ENCODE peak calls at places on chromosomes 7 and 10, in six cellular contexts. One of them, this sample, is unnamed.

GRCh38 chr7:67438913-67439312 is 442.3 kb downstream of the TYW1 start:
- DNase-seq in AG08395: no peak
- DNase-seq in HTR-8/SVneo: no peak
- DNase-seq in fibroblast of lung: no peak
- DNase-seq in SW480: no peak
- DNase-seq in mucosa of descending colon: no peak
- DNase-seq in this sample: no peak

GRCh38 chr10:106991084-106991483 is 173.4 kb downstream of the SORCS1 start:
- DNase-seq in AG08395: no peak
- DNase-seq in HTR-8/SVneo: no peak
- DNase-seq in fibroblast of lung: no peak
- DNase-seq in SW480: no peak
- DNase-seq in mucosa of descending colon: no peak
- DNase-seq in this sample: no peak

GRCh38 chr10:92238586-92239098 is 52.2 kb downstream of the CPEB3 start:
- DNase-seq in AG08395: peak
- DNase-seq in HTR-8/SVneo: peak
- DNase-seq in fibroblast of lung: peak
- DNase-seq in SW480: peak
- DNase-seq in mucosa of descending colon: peak
- DNase-seq in this sample: peak

GRCh38 chr7:134420509-134421125 is 38.3 kb downstream of the AKR1B1 start:
- DNase-seq in AG08395: peak
- DNase-seq in HTR-8/SVneo: peak
- DNase-seq in fibroblast of lung: peak
- DNase-seq in SW480: peak
- DNase-seq in mucosa of descending colon: peak
- DNase-seq in this sample: no peak

GRCh38 chr10:130017010-130017630 is 53.0 kb upstream of the EBF3 start:
- DNase-seq in AG08395: no peak
- DNase-seq in HTR-8/SVneo: no peak
- DNase-seq in fibroblast of lung: no peak
- DNase-seq in SW480: no peak
- DNase-seq in mucosa of descending colon: no peak
- DNase-seq in this sample: no peak

GRCh38 chr10:13594641-13595040 is 7.9 kb downstream of the PRPF18 start:
- DNase-seq in AG08395: no peak
- DNase-seq in HTR-8/SVneo: no peak
- DNase-seq in fibroblast of lung: no peak
- DNase-seq in SW480: no peak
- DNase-seq in mucosa of descending colon: no peak
- DNase-seq in this sample: no peak

GRCh38 chr7:63024446-63024845 is 974.2 kb upstream of the ZNF722 start:
- DNase-seq in AG08395: no peak
- DNase-seq in HTR-8/SVneo: no peak
- DNase-seq in fibroblast of lung: no peak
- DNase-seq in SW480: no peak
- DNase-seq in mucosa of descending colon: no peak
- DNase-seq in this sample: no peak

GRCh38 chr7:83306487-83306886 is 143.8 kb upstream of the PCLO start:
- DNase-seq in AG08395: no peak
- DNase-seq in HTR-8/SVneo: no peak
- DNase-seq in fibroblast of lung: no peak
- DNase-seq in SW480: no peak
- DNase-seq in mucosa of descending colon: no peak
- DNase-seq in this sample: no peak

GRCh38 chr7:155831807-155832524 is 19.7 kb upstream of the SHH start:
- DNase-seq in AG08395: no peak
- DNase-seq in HTR-8/SVneo: no peak
- DNase-seq in fibroblast of lung: peak
- DNase-seq in SW480: no peak
- DNase-seq in mucosa of descending colon: no peak
- DNase-seq in this sample: no peak

GRCh38 chr7:117088623-117089199 is 135.4 kb downstream of the ST7 start:
- DNase-seq in AG08395: no peak
- DNase-seq in HTR-8/SVneo: no peak
- DNase-seq in fibroblast of lung: no peak
- DNase-seq in SW480: no peak
- DNase-seq in mucosa of descending colon: peak
- DNase-seq in this sample: no peak

GRCh38 chr10:102819054-102819453 is 18.2 kb downstream of the CYP17A1 start:
- DNase-seq in AG08395: no peak
- DNase-seq in HTR-8/SVneo: no peak
- DNase-seq in fibroblast of lung: no peak
- DNase-seq in SW480: no peak
- DNase-seq in mucosa of descending colon: no peak
- DNase-seq in this sample: peak

GRCh38 chr7:31073486-31074383 is 21.6 kb downstream of the ADCYAP1R1 start:
- DNase-seq in AG08395: peak
- DNase-seq in HTR-8/SVneo: no peak
- DNase-seq in fibroblast of lung: no peak
- DNase-seq in SW480: no peak
- DNase-seq in mucosa of descending colon: no peak
- DNase-seq in this sample: no peak

GRCh38 chr10:45044290-45044689 is 43.6 kb downstream of the ZNF22 start:
- DNase-seq in AG08395: no peak
- DNase-seq in HTR-8/SVneo: no peak
- DNase-seq in fibroblast of lung: no peak
- DNase-seq in SW480: no peak
- DNase-seq in mucosa of descending colon: no peak
- DNase-seq in this sample: no peak

GRCh38 chr7:77415822-77416620 is at the start of gene GSAP:
- DNase-seq in AG08395: peak
- DNase-seq in HTR-8/SVneo: no peak
- DNase-seq in fibroblast of lung: peak
- DNase-seq in SW480: peak
- DNase-seq in mucosa of descending colon: peak
- DNase-seq in this sample: peak